ENCODE peak calls at places on chromosomes 6 and 20, in four cellular contexts. I, O, R and F are unnamed samples.

GRCh38 chr6:82970853-82971252 is 94.8 kb downstream of the UBE3D start:
- DNase-seq in O (no peak), R (no peak), I (no peak), F (no peak)

GRCh38 chr6:38067263-38067980 is 247.9 kb downstream of the ZFAND3 start:
- DNase-seq in R (no peak), I (no peak), O (no peak), F (no peak)

GRCh38 chr6:62652692-62653328 is 366.8 kb upstream of the KHDRBS2 start:
- DNase-seq in I (no peak), O (no peak), R (peak), F (no peak)

GRCh38 chr6:96862560-96862959 is 25.3 kb upstream of the GPR63 start:
- DNase-seq in R (no peak), O (no peak), I (no peak), F (no peak)

GRCh38 chr6:28747631-28748157 is 176.1 kb downstream of the TRIM27 start:
- DNase-seq in O (no peak), I (peak), R (peak), F (no peak)

GRCh38 chr6:169289671-169290408 is 36.2 kb upstream of the THBS2 start:
- DNase-seq in O (no peak), I (no peak), R (peak), F (peak)

GRCh38 chr6:166757226-166758135 is 130.4 kb upstream of the RPS6KA2 start:
- DNase-seq in I (peak), R (peak), O (no peak), F (no peak)

GRCh38 chr20:51928931-51929330 is 126.6 kb upstream of the SALL4 start:
- DNase-seq in O (no peak), R (no peak), I (no peak), F (no peak)

GRCh38 chr6:62150048-62150663 is 135.9 kb downstream of the KHDRBS2 start:
- DNase-seq in I (peak), O (no peak), R (no peak), F (no peak)

GRCh38 chr20:51784299-51784698 is 16.1 kb upstream of the ATP9A start:
- DNase-seq in O (no peak), I (no peak), R (no peak), F (no peak)

GRCh38 chr6:22980446-22980845 is 411.1 kb downstream of the HDGFL1 start:
- DNase-seq in R (no peak), O (no peak), I (no peak), F (no peak)

GRCh38 chr6:104460759-104461530 is 398.8 kb downstream of the HACE1 start:
- DNase-seq in O (no peak), R (no peak), I (no peak), F (no peak)

GRCh38 chr6:138555294-138555988 is 56.1 kb upstream of the NHSL1 start:
- DNase-seq in R (no peak), I (peak), O (peak), F (no peak)

GRCh38 chr6:135675862-135676261 is 175.6 kb upstream of the PDE7B start:
- DNase-seq in I (peak), R (no peak), O (no peak), F (no peak)

GRCh38 chr6:3868544-3868943 is 19.4 kb downstream of the FAM50B start:
- DNase-seq in R (peak), O (no peak), I (no peak), F (no peak)

GRCh38 chr6:32851025-32851424 is 2.5 kb downstream of the TAP1 start:
- DNase-seq in R (no peak), I (no peak), O (no peak), F (no peak)

GRCh38 chr6:38510205-38510604 is 129.5 kb downstream of the BTBD9 start:
- DNase-seq in O (no peak), R (peak), I (no peak), F (no peak)

GRCh38 chr20:723756-724155 is 44.5 kb downstream of the SLC52A3 start:
- DNase-seq in I (no peak), R (no peak), O (no peak), F (no peak)

GRCh38 chr6:41071501-41071922 is 644 bp downstream of the OARD1 start:
- DNase-seq in I (no peak), O (no peak), R (no peak), F (no peak)

GRCh38 chr20:38825901-38826625 is 20.6 kb downstream of the PPP1R16B start:
- DNase-seq in O (no peak), R (peak), I (peak), F (no peak)

GRCh38 chr6:73586416-73586974 is 65.7 kb upstream of the EEF1A1 start:
- DNase-seq in I (no peak), R (peak), O (no peak), F (no peak)

GRCh38 chr20:48657426-48658197 is 170.2 kb downstream of the PREX1 start:
- DNase-seq in O (peak), R (peak), I (peak), F (peak)

GRCh38 chr20:47875302-47876025 is 90.2 kb upstream of the SULF2 start:
- DNase-seq in R (peak), O (no peak), I (no peak), F (no peak)

GRCh38 chr6:149899486-149899885 is 1.6 kb upstream of the RAET1E start:
- DNase-seq in O (no peak), I (peak), R (no peak), F (peak)

GRCh38 chr6:48567016-48567415 is 456.0 kb upstream of the PTCHD4 start:
- DNase-seq in R (peak), O (no peak), I (no peak), F (no peak)

GRCh38 chr6:29255530-29255929 is 46.0 kb upstream of the OR14J1 start:
- DNase-seq in I (no peak), R (no peak), O (no peak), F (no peak)

GRCh38 chr20:3766832-3767433 is 620 bp downstream of the ADISSP start:
- DNase-seq in O (no peak), R (no peak), I (no peak), F (no peak)

GRCh38 chr6:14524319-14524718 is 406.7 kb downstream of the CD83 start:
- DNase-seq in O (peak), I (no peak), R (peak), F (no peak)

GRCh38 chr6:26660096-26660425 is 515 bp upstream of the ZNF322 start:
- DNase-seq in I (no peak), O (no peak), R (peak), F (no peak)

GRCh38 chr6:69026715-69027114 is 391.6 kb downstream of the ADGRB3 start:
- DNase-seq in R (peak), I (no peak), O (no peak), F (no peak)

GRCh38 chr6:145086197-145086596 is 649.1 kb downstream of the EPM2A start:
- DNase-seq in I (peak), O (no peak), R (peak), F (peak)

GRCh38 chr20:33908351-33908750 is 85.4 kb upstream of the RALY start:
- DNase-seq in O (no peak), I (no peak), R (no peak), F (no peak)

GRCh38 chr6:104558746-104559145 is 301.0 kb downstream of the HACE1 start:
- DNase-seq in I (no peak), O (no peak), R (no peak), F (no peak)

GRCh38 chr6:35084041-35084491 is 57.1 kb downstream of the TCP11 start:
- DNase-seq in I (peak), O (no peak), R (no peak), F (peak)

GRCh38 chr6:5122504-5123112 is 37.5 kb downstream of the PPP1R3G start:
- DNase-seq in O (no peak), R (no peak), I (no peak), F (no peak)

GRCh38 chr6:156190270-156190669 is 586.9 kb upstream of the ARID1B start:
- DNase-seq in O (no peak), I (no peak), R (no peak), F (no peak)

GRCh38 chr20:50041238-50041915 is 58.6 kb downstream of the SNAI1 start:
- DNase-seq in R (no peak), O (no peak), I (no peak), F (no peak)
- H3K27ac ChIP-seq in R (no peak), O (no peak), I (peak), F (no peak)

DNA sequence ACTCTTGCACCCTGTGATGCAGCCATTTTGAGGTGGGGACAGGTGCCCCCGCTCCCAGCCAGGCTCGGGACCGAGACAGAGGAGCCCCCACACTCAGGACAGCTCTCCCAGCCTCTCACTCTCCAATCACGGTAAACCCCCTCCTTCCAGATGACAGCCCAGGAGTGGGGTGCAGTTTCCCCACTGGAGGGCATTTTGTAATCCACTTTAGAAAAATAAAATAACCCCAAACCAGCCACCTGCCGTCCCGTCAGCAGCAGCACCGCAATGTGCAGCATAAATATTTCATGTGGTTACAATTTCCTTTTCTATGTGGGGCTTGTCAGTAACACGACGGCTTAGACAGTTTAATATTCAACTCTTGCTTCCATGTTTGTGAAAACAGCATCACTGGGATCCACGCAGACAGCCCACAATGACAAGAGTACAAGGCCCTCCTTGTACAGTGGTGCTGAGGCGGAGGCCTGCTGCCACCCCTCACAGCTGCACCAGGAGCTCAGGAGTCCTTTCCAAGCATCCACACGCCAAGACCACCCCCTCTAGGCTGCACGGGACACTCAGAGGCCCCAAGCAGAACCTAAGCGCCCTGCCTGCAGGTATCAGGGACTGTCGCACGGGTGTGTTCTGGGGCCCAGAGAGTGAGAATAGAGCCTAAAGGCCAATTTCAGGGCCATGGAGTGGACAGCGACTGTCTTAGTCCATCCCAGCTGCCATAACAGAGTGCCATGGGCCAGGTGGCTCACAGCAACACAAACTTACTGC is 116.7 kb downstream of the JPH2 start:
- DNase-seq in I (peak), O (no peak), R (no peak), F (peak)
- H3K4me3 ChIP-seq in I (no peak), O (no peak), R (no peak), F (no peak)

GRCh38 chr6:7276199-7276524 is 36.8 kb downstream of the SSR1 start:
- DNase-seq in I (no peak), O (peak), R (no peak), F (no peak)
- TF ChIP-seq CTCF in I (no peak), O (no peak), R (no peak), F (no peak)

GRCh38 chr6:24358219-24358821 is 461 bp upstream of the DCDC2 start:
- DNase-seq in O (no peak), I (no peak), R (no peak), F (no peak)
- H3K27ac ChIP-seq in O (no peak), I (no peak), R (no peak), F (no peak)

DNA sequence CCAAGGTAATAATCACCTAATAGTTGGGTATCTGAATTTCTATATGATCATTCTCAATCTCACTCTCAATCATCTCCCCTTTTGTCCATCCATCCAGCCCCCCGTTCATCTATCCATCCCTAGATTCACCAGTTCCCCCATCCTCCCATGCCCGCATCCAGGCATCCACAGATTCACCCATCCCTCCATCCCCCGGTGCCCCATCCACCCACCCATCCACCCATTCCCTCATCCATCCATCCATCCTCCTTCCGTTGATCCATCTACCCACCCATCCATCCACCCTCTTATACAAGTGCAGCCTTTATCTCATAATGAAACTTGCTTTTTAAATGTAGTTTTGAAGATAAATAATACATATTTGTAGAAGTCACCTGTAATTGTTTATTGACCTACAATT is 76.5 kb downstream of the EYA4 start:
- DNase-seq in R (no peak), I (no peak), O (no peak), F (no peak)
- H3K4me3 ChIP-seq in R (no peak), I (no peak), O (no peak), F (no peak)

DNA sequence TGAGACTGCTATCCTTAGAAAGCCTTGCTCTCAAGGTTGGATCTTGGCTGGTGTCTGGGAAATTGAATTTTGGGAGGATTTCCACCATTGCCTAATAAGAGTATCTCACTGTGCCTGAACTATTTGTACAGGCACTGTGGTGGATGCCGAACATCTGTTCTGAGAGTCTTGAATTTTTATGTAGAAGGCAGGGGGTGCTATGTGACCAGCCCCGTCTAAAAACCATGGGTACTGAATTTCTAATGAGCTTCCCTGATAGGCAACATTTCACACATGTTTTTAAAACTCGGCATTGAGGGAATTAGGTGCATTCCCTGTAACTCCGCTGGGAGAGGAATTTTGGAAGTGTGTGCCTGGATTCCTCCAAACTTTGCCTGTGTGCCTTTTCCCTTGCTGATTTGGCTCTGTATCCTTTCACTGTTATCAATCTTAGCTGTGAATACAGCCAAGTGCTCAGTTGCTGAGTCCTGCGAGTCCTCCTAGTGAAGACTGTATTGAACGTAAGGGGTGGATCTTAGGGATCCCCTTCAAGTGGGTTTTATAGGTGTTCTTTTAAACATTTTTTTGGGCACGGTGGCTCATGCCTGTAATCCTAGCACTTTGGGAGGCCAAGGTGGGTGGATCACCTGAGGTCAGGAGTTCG is 27.6 kb upstream of the SCAF8 start:
- DNase-seq in I (peak), R (no peak), O (no peak), F (no peak)
- TF ChIP-seq CTCF in I (peak), R (no peak), O (no peak), F (no peak)

GRCh38 chr6:25004357-25004756 is 68.6 kb upstream of the RIPOR2 start:
- DNase-seq in I (peak), O (peak), R (no peak), F (no peak)
- H3K27ac ChIP-seq in I (no peak), O (no peak), R (no peak), F (no peak)